ENCODE peak calls at places on chromosomes 6 and 20, in four cellular contexts. W is K562, L is GM12878, M is HepG2. F is an unnamed sample.

GRCh38 chr6:15876406-15876805 is 213.6 kb upstream of the DTNBP1 start:
- DNase-seq in W (no peak), L (peak), M (no peak), F (no peak)

GRCh38 chr6:123965894-123966293 is 162.2 kb downstream of the NKAIN2 start:
- DNase-seq in W (no peak), L (no peak), M (peak), F (peak)

GRCh38 chr20:9467995-9468394 is 46.4 kb upstream of the LAMP5 start:
- DNase-seq in W (peak), L (no peak), M (peak), F (peak)

GRCh38 chr6:6474170-6474920 is 114.2 kb upstream of the LY86 start:
- DNase-seq in W (no peak), L (no peak), M (no peak), F (no peak)

GRCh38 chr6:364609-365540 is 26.7 kb upstream of the IRF4 start:
- DNase-seq in W (no peak), L (peak), M (no peak), F (no peak)

GRCh38 chr6:52925919-52926792 is 16.7 kb upstream of the GSTA3 start:
- DNase-seq in W (no peak), L (no peak), M (no peak), F (no peak)

GRCh38 chr6:41657131-41658094 is 19.1 kb downstream of the MDFI start:
- DNase-seq in W (no peak), L (no peak), M (peak), F (no peak)

GRCh38 chr6:15184441-15184861 is 61.4 kb upstream of the JARID2 start:
- DNase-seq in W (no peak), L (peak), M (no peak), F (no peak)

GRCh38 chr6:5442319-5442718 is 181.0 kb downstream of the FARS2 start:
- DNase-seq in W (no peak), L (no peak), M (no peak), F (no peak)

GRCh38 chr6:45441811-45442453 is 64.2 kb upstream of the SUPT3H start:
- DNase-seq in W (no peak), L (no peak), M (no peak), F (no peak)

GRCh38 chr20:59135093-59135492 is 28.5 kb upstream of the ZNF831 start:
- DNase-seq in W (no peak), L (no peak), M (no peak), F (no peak)

GRCh38 chr6:149474108-149474935 is 10.5 kb downstream of the ZC3H12D start:
- DNase-seq in W (no peak), L (no peak), M (no peak), F (no peak)

GRCh38 chr6:18349350-18349749 is 37.8 kb upstream of the RNF144B start:
- DNase-seq in W (no peak), L (no peak), M (no peak), F (no peak)

GRCh38 chr6:126054258-126054702 is 67.9 kb downstream of the TRMT11 start:
- DNase-seq in W (peak), L (no peak), M (no peak), F (no peak)

GRCh38 chr6:147384737-147385710 is 123.5 kb upstream of the SAMD5 start:
- DNase-seq in W (no peak), L (no peak), M (no peak), F (no peak)

GRCh38 chr6:51515052-51515402 is 572.4 kb downstream of the PKHD1 start:
- DNase-seq in W (no peak), L (no peak), M (no peak), F (no peak)

GRCh38 chr20:14801591-14802325 is 464.3 kb upstream of the FLRT3 start:
- DNase-seq in W (no peak), L (peak), M (no peak), F (no peak)

GRCh38 chr6:112563368-112563767 is 216.2 kb downstream of the RFPL4B start:
- DNase-seq in W (no peak), L (no peak), M (peak), F (peak)

GRCh38 chr6:31402324-31403282 is 792 bp upstream of the MICA start:
- DNase-seq in W (peak), L (no peak), M (no peak), F (no peak)

GRCh38 chr6:53103993-53104675 is 38.9 kb downstream of the FBXO9 start:
- DNase-seq in W (peak), L (no peak), M (peak), F (no peak)

GRCh38 chr20:20780127-20780822 is 67.8 kb upstream of the RALGAPA2 start:
- DNase-seq in W (no peak), L (peak), M (peak), F (no peak)

GRCh38 chr6:37705239-37706051 is 7.8 kb upstream of the MDGA1 start:
- DNase-seq in W (peak), L (peak), M (no peak), F (peak)

GRCh38 chr6:42113929-42114636 is 28.3 kb downstream of the C6orf132 start:
- DNase-seq in W (no peak), L (no peak), M (peak), F (no peak)

GRCh38 chr6:54474898-54475297 is 166.7 kb downstream of the TINAG start:
- DNase-seq in W (no peak), L (no peak), M (no peak), F (no peak)

GRCh38 chr6:116409756-116410155 is 39.0 kb downstream of the DSE start:
- DNase-seq in W (no peak), L (peak), M (no peak), F (no peak)

GRCh38 chr6:83308833-83309232 is 115.7 kb downstream of the RWDD2A start:
- DNase-seq in W (no peak), L (no peak), M (no peak), F (no peak)

GRCh38 chr6:104301921-104302320 is 557.8 kb downstream of the HACE1 start:
- DNase-seq in W (peak), L (no peak), M (no peak), F (no peak)

GRCh38 chr20:45503430-45503829 is 12.0 kb downstream of the SPINT3 start:
- DNase-seq in W (no peak), L (no peak), M (no peak), F (no peak)

GRCh38 chr6:166907871-166908806 is 48.2 kb downstream of the RNASET2 start:
- DNase-seq in W (no peak), L (no peak), M (peak), F (no peak)

GRCh38 chr6:157323114-157323923 is at the start of gene TMEM242:
- DNase-seq in W (peak), L (peak), M (peak), F (peak)

GRCh38 chr6:20424679-20425078 is 23.0 kb downstream of the E2F3 start:
- DNase-seq in W (peak), L (no peak), M (peak), F (no peak)

GRCh38 chr6:142854589-142855488 is 90.1 kb downstream of the HIVEP2 start:
- DNase-seq in W (no peak), L (no peak), M (no peak), F (no peak)

GRCh38 chr6:142851601-142852000 is 93.4 kb downstream of the HIVEP2 start:
- DNase-seq in W (no peak), L (peak), M (no peak), F (no peak)

GRCh38 chr6:142850653-142851434 is 94.1 kb downstream of the HIVEP2 start:
- DNase-seq in W (no peak), L (peak), M (no peak), F (no peak)

GRCh38 chr6:142855877-142856606 is 88.9 kb downstream of the HIVEP2 start:
- DNase-seq in W (no peak), L (no peak), M (no peak), F (no peak)

DNA sequence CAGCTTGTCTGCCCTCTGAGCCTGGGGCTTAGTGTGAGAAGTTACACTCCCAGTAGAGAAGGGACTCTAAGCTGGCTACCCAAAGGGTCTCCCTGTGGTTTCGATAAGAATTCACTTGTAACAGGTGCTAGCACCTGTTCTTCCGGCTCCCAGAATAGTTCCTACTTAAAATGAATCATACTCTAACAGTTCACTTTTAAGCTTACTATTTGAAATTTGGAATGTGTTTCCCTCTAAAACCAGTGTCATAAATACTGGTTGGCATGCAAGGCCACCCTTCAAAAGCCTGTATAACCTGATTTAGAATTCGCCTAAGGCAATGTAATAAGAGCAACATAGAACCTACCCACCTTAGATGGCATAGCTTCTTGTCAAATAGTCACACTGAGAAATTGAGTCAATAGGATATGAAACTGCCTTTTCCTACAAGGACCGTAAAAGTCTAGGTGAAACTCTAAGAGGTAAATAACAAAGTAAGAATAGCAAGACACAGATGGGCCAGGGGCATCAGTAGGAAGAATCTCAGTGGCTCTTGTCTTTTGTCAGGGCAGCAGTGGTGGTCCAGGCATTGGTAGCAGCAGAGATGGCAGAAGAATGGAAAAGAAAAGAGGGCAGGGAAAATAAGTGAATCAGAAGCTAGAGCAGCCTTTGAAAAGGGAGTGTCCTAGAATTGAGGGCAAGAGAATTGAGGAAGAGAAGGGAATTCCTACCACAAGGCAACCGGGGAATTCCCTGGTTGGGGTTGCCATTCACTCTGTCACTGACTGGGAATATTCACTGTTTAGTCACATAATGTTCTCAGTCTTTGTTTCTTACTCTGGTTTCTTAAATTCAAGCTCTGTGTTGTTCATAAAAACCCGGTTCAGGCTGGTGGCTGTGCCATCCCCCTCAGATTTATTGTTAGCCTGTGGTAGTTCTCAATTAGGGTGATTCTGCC is 91.5 kb downstream of the HIVEP2 start:
- DNase-seq in W (no peak), L (no peak), M (no peak), F (no peak)
- TF ChIP-seq ETV6 in W (no peak), L (peak), M (no peak), F (no peak)

GRCh38 chr20:57611605-57612311 is 8.5 kb downstream of the ZBP1 start:
- DNase-seq in W (no peak), L (no peak), M (no peak), F (no peak)
- TF ChIP-seq ETV6 in W (no peak), L (no peak), M (no peak), F (no peak)

GRCh38 chr20:6824401-6824800 is 56.9 kb downstream of the BMP2 start:
- DNase-seq in W (no peak), L (no peak), M (no peak), F (no peak)
- TF ChIP-seq ETV6 in W (no peak), L (no peak), M (no peak), F (no peak)

GRCh38 chr6:160975111-160975510 is 16.5 kb upstream of the MAP3K4 start:
- DNase-seq in W (no peak), L (no peak), M (no peak), F (no peak)
- TF ChIP-seq ETV6 in W (no peak), L (no peak), M (no peak), F (no peak)

GRCh38 chr6:106300944-106301343 is 24.6 kb downstream of the ATG5 start:
- DNase-seq in W (peak), L (peak), M (peak), F (no peak)
- TF ChIP-seq ETV6 in W (no peak), L (no peak), M (no peak), F (no peak)

DNA sequence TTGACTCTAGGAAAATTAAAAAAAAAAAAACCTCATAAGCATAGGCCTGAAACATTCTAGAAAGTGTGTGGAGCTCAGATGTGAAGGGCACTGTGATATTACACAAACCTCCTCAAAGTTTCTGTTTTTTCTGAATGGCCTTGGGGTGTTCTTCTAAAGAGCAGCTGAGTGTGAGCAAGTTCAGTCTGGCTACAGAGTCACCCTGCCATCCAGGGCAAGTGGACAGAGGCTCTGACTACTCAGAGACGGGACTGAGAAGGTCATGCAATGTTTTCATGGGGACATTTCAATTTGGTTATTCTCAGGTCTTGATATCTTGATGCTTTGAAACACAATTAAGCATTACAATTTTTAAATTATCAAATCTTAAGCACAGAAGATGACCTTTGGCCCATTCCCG is 36.6 kb upstream of the SSTR4 start:
- DNase-seq in W (no peak), L (no peak), M (no peak), F (no peak)
- TF ChIP-seq ETV6 in W (no peak), L (no peak), M (no peak), F (no peak)

DNA sequence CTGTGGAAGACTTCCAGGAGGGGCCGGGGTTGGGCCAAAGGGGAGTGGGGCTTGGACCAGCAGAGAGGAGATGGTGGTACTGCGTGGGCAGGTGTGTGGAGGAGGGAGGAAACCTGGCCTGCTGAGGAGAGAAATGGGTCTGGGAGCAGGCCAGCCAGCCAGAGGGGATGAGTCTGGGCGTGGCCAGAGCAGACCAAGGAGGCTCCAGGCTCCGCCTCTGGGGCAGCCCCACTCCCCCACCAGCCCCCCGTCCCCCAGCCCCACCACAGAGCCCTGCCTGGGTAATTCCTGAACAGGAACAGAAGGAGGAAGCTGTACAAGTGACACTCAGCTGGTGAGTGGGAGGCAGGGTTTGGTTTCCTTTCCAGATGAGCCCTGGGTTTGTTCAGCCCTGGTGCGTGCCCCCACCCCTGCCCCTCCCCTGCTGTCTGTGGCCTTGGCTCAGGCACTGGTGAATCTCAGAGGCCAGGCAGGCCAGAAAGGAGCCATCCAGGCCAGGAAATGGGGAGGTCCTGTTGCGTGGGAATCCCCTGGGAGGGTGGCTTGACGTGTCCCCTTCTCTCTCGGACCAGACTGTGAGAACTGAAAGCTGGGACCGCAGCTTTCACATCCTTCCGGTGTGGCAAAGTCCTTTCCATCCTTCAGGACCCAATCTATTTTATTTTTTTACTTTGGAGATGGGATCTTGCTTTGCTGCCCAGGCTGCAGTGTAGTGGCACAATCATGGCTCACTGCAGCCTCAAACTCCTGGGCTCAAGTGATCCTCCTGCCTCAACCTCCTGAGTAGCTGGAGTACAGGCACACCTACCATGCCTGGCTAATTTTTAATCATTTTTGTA is 9.4 kb upstream of the SRC start:
- DNase-seq in W (peak), L (peak), M (no peak), F (peak)
- TF ChIP-seq ETV6 in W (no peak), L (peak), M (peak), F (no peak)

GRCh38 chr6:26312096-26312463 is 52.9 kb upstream of the BTN3A2 start:
- DNase-seq in W (peak), L (no peak), M (no peak), F (no peak)

GRCh38 chr6:26311012-26311384 is 54.0 kb upstream of the BTN3A2 start:
- DNase-seq in W (peak), L (no peak), M (peak), F (peak)

GRCh38 chr6:26312501-26313390 is 52.3 kb upstream of the BTN3A2 start:
- DNase-seq in W (peak), L (no peak), M (peak), F (peak)

GRCh38 chr6:26309731-26310142 is 55.3 kb upstream of the BTN3A2 start:
- DNase-seq in W (peak), L (no peak), M (peak), F (no peak)

DNA sequence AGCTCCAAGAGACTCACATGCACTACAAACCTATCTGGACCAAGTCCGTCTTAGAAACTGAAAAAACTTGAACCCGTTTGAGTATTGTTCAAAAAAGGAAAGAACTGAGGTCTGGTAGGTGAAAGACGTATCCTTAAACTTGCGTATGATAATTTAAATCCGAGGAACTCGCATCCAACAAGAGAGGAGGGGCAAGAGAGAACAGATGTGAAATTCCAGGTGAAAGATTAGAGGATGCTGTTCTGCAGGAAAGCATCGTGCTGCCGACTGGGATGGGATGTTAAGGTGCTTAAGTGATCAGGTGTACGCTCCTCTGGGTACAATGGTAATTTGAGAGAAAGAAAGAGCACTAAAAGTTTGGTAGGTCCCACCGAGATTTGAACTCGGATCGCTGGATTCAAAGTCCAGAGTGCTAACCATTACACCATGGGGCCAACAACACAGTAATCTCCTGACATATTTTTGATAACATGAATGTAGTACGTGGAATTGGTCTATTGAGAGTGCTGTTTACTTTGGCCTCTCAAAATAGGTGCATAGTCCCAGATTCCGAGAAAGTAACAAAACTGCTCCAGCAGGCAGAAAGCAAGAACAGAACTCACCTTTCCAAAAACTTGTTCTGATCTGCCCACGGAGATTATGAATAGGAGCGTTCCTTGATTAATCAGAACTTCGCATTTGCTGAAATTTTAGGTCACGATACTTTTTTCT is 53.5 kb upstream of the BTN3A2 start:
- DNase-seq in W (peak), L (peak), M (peak), F (peak)
- TF ChIP-seq ETV6 in W (no peak), L (no peak), M (no peak), F (peak)

DNA sequence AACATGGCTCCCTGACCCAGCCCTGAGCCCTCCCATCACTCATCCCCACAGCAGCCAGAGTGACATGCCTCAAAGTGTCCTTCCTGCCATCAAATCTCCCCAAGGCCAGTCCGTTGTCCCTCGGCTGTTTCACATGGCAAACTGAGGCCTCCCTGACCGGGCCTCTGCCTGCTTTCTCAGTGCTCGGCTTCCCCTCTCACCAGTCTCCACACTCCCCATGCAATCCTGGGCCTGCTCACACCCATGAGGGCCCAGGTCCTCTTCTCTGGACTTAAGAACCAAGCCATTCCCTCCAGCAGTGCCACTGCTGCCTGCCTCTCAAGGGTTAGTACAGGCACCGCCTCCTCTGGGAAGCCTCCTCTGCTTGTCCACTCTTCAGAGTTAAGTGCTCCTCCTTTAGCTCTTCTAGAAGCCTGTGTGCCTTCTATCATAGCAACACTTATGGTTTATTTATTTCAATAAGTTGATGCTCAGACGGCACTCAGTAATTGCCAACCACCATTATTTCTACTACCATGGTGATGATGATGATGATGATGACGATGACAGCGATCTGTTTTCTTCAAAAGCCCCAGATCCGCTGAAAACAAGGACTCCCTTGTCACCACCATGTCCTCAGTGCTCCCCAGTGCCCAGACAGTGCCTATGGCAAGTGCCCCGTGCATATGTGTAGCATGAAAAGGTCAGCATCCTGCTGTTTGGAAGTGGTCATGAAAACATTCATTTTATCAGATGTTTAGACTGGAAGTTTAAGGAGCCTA is 449.0 kb downstream of the CDH26 start:
- DNase-seq in W (no peak), L (no peak), M (no peak), F (no peak)
- TF ChIP-seq ETV6 in W (no peak), L (no peak), M (no peak), F (no peak)

GRCh38 chr20:36398515-36398914 is 92.4 kb downstream of the DLGAP4 start:
- DNase-seq in W (no peak), L (no peak), M (no peak), F (no peak)

GRCh38 chr20:36399147-36399968 is 93.2 kb downstream of the DLGAP4 start:
- DNase-seq in W (peak), L (no peak), M (peak), F (peak)

GRCh38 chr20:36401336-36401735 is 95.2 kb downstream of the DLGAP4 start:
- DNase-seq in W (no peak), L (no peak), M (no peak), F (no peak)

GRCh38 chr20:36400901-36401300 is 94.8 kb downstream of the DLGAP4 start:
- DNase-seq in W (no peak), L (no peak), M (no peak), F (peak)

GRCh38 chr20:36399969-36400545 is 93.9 kb downstream of the DLGAP4 start:
- DNase-seq in W (no peak), L (no peak), M (no peak), F (no peak)
- TF ChIP-seq ETV6 in W (no peak), L (no peak), M (no peak), F (no peak)

F was measured in WTC11.